ENCODE peak calls at places on chromosome 5, in seven cellular contexts. J, N, Y, C, A, O and S are unnamed samples.

GRCh38 chr5:141747152-141747640 is 65.2 kb upstream of the ARAP3 start:
- DNase-seq in J (peak; percentile 80), N (peak; percentile 52), Y (no peak), C (no peak), A (no peak), O (no peak), S (peak; percentile 79)

GRCh38 chr5:38845555-38846378 is at the start of gene OSMR:
- DNase-seq in J (peak; percentile 82), N (peak; percentile 64), Y (peak; percentile 94), C (no peak), A (peak; percentile 96), O (peak; percentile 23), S (peak; percentile 85)

GRCh38 chr5:68359699-68360098 is 144.1 kb downstream of the PIK3R1 start:
- DNase-seq in J (no peak), N (no peak), Y (no peak), C (no peak), A (no peak), O (no peak), S (no peak)

GRCh38 chr5:19928556-19929421 is 59.2 kb downstream of the CDH18 start:
- DNase-seq in J (no peak), N (no peak), Y (no peak), C (no peak), A (peak; percentile 96), O (no peak), S (no peak)

GRCh38 chr5:54362992-54363630 is 52.7 kb upstream of the ARL15 start:
- DNase-seq in J (no peak), N (no peak), Y (no peak), C (no peak), A (no peak), O (no peak), S (no peak)

GRCh38 chr5:56601641-56602071 is 213.7 kb upstream of the MAP3K1 start:
- DNase-seq in J (no peak), N (no peak), Y (no peak), C (no peak), A (no peak), O (no peak), S (no peak)

GRCh38 chr5:45038366-45038987 is 229.7 kb downstream of the MRPS30 start:
- DNase-seq in J (no peak), N (peak; percentile 10), Y (no peak), C (no peak), A (peak; percentile 46), O (no peak), S (no peak)

GRCh38 chr5:55916986-55917385 is 65.8 kb downstream of the IL31RA start:
- DNase-seq in J (no peak), N (no peak), Y (peak; percentile 23), C (no peak), A (no peak), O (no peak), S (no peak)

GRCh38 chr5:19210886-19211285 is 777.1 kb downstream of the CDH18 start:
- DNase-seq in J (no peak), N (no peak), Y (no peak), C (no peak), A (no peak), O (no peak), S (no peak)

GRCh38 chr5:175809531-175810121 is 61.8 kb upstream of the CPLX2 start:
- DNase-seq in J (no peak), N (no peak), Y (no peak), C (no peak), A (peak; percentile 98), O (no peak), S (no peak)

GRCh38 chr5:177476531-177477233 is 3.2 kb upstream of the DBN1 start:
- DNase-seq in J (no peak), N (no peak), Y (peak; percentile 83), C (no peak), A (no peak), O (no peak), S (no peak)

GRCh38 chr5:40551706-40552557 is 127.8 kb upstream of the PTGER4 start:
- DNase-seq in J (no peak), N (no peak), Y (no peak), C (no peak), A (peak; percentile 95), O (no peak), S (no peak)

GRCh38 chr5:96807099-96807654 is 568 bp downstream of the ERAP1 start:
- DNase-seq in J (peak; percentile 88), N (peak; percentile 83), Y (peak; percentile 67), C (no peak), A (peak; percentile 20), O (no peak), S (peak; percentile 77)

GRCh38 chr5:38287124-38287523 is 28.8 kb downstream of the EGFLAM start:
- DNase-seq in J (no peak), N (no peak), Y (no peak), C (no peak), A (no peak), O (no peak), S (no peak)

GRCh38 chr5:60066502-60066901 is 173.0 kb upstream of the PDE4D start:
- DNase-seq in J (no peak), N (no peak), Y (no peak), C (no peak), A (peak; percentile 63), O (no peak), S (no peak)

GRCh38 chr5:147763791-147764525 is 18.6 kb downstream of the JAKMIP2 start:
- DNase-seq in J (no peak), N (no peak), Y (no peak), C (no peak), A (peak; percentile 25), O (no peak), S (no peak)

GRCh38 chr5:68661237-68661636 is 432.6 kb upstream of the SLC30A5 start:
- DNase-seq in J (no peak), N (peak; percentile 58), Y (no peak), C (no peak), A (no peak), O (no peak), S (peak; percentile 49)

GRCh38 chr5:165894916-165895315 is 2389.5 kb downstream of the MAT2B start:
- DNase-seq in J (no peak), N (no peak), Y (no peak), C (no peak), A (no peak), O (no peak), S (no peak)

GRCh38 chr5:35117960-35118359 is 70.2 kb upstream of the AGXT2 start:
- DNase-seq in J (no peak), N (no peak), Y (no peak), C (no peak), A (peak; percentile 84), O (no peak), S (no peak)

GRCh38 chr5:135828793-135829150 is 5.7 kb upstream of the SLC25A48 start:
- DNase-seq in J (no peak), N (no peak), Y (no peak), C (no peak), A (no peak), O (no peak), S (no peak)

GRCh38 chr5:148957591-148958202 is 105.2 kb downstream of the SH3TC2 start:
- DNase-seq in J (peak; percentile 75), N (peak; percentile 65), Y (no peak), C (no peak), A (no peak), O (peak; percentile 51), S (peak; percentile 51)

GRCh38 chr5:150066901-150067396 is 19.4 kb downstream of the CSF1R start:
- DNase-seq in J (no peak), N (no peak), Y (no peak), C (no peak), A (peak; percentile 46), O (no peak), S (no peak)

GRCh38 chr5:141598389-141599360 is 20.1 kb downstream of the DIAPH1 start:
- DNase-seq in J (no peak), N (no peak), Y (no peak), C (no peak), A (no peak), O (no peak), S (no peak)

GRCh38 chr5:15683332-15683731 is 183.4 kb downstream of the FBXL7 start:
- DNase-seq in J (no peak), N (peak; percentile 34), Y (no peak), C (no peak), A (no peak), O (no peak), S (no peak)

GRCh38 chr5:90598300-90598699 is 39.7 kb downstream of the ADGRV1 start:
- DNase-seq in J (no peak), N (no peak), Y (no peak), C (no peak), A (no peak), O (no peak), S (no peak)

GRCh38 chr5:86968311-86968753 is 299.4 kb upstream of the RASA1 start:
- DNase-seq in J (no peak), N (no peak), Y (no peak), C (no peak), A (peak; percentile 64), O (no peak), S (no peak)

GRCh38 chr5:123809594-123810172 is 297.7 kb downstream of the CSNK1G3 start:
- DNase-seq in J (no peak), N (peak; percentile 39), Y (no peak), C (no peak), A (no peak), O (no peak), S (no peak)

GRCh38 chr5:116576043-116576713 is 1.6 kb upstream of the SEMA6A start:
- DNase-seq in J (peak; percentile 73), N (peak; percentile 68), Y (no peak), C (no peak), A (no peak), O (peak; percentile 53), S (peak; percentile 85)

GRCh38 chr5:123000731-123001130 is 35.8 kb downstream of the PPIC start:
- DNase-seq in J (no peak), N (peak; percentile 16), Y (no peak), C (no peak), A (no peak), O (no peak), S (no peak)

GRCh38 chr5:14032944-14033343 is 88.5 kb upstream of the DNAH5 start:
- DNase-seq in J (no peak), N (no peak), Y (no peak), C (no peak), A (peak; percentile 88), O (no peak), S (no peak)

GRCh38 chr5:167642779-167643517 is 648.5 kb upstream of the WWC1 start:
- DNase-seq in J (no peak), N (no peak), Y (no peak), C (no peak), A (peak; percentile 91), O (no peak), S (no peak)

GRCh38 chr5:270340-270739 is 1.1 kb upstream of the PDCD6 start:
- DNase-seq in J (no peak), N (peak; percentile 21), Y (no peak), C (no peak), A (no peak), O (no peak), S (no peak)

GRCh38 chr5:110441035-110441434 is 285.4 kb downstream of the TMEM232 start:
- DNase-seq in J (no peak), N (no peak), Y (no peak), C (no peak), A (peak; percentile 38), O (no peak), S (peak; percentile 39)

GRCh38 chr5:106174903-106175302 is 1495.8 kb downstream of the EFNA5 start:
- DNase-seq in J (no peak), N (no peak), Y (no peak), C (no peak), A (no peak), O (no peak), S (no peak)

GRCh38 chr5:93072831-93073459 is 508.1 kb downstream of the NR2F1-AS1 start:
- DNase-seq in J (no peak), N (no peak), Y (no peak), C (no peak), A (peak; percentile 66), O (no peak), S (no peak)

GRCh38 chr5:141947366-141947765 is 10.6 kb downstream of the PCDH12 start:
- DNase-seq in J (no peak), N (no peak), Y (no peak), C (no peak), A (no peak), O (no peak), S (no peak)

GRCh38 chr5:137672001-137672400 is 63.9 kb downstream of the KLHL3 start:
- DNase-seq in J (no peak), N (peak; percentile 11), Y (no peak), C (no peak), A (no peak), O (no peak), S (no peak)